ENCODE peak calls at places on chromosomes 11 and 22, in ten cellular contexts. Q is amygdala; W is activated T-helper 1 cell treated with anti-CD3 and anti-CD28 coated beads, Interleukin-2, amount 50 U/mL, for 16 hours; B is activated T-cell treated with anti-CD3 and anti-CD28 coated beads, Interleukin-2, amount 50 U/mL, for 72 hours; O is NAMALWA; N is stimulated activated CD8-positive, alpha-beta memory T cell treated with anti-CD3 and anti-CD28 coated beads, Interleukin-7, amount 100 ng/mL, for 1 hour; P is CD4-positive, alpha-beta memory T cell; L is activated CD8-positive, alpha-beta memory T cell treated with anti-CD3 and anti-CD28 coated beads, Interleukin-2, amount 50 U/mL, for 48 hours; U is H9; F is dorsolateral prefrontal cortex. J is an unnamed sample.

GRCh38 chr22:37571258-37571991 is 8.5 kb downstream of the LGALS2 start:
- DNase-seq in Q (no peak), W (no peak), B (no peak), O (no peak), N (no peak), P (no peak), L (no peak), U (no peak), F (no peak), J (no peak)

GRCh38 chr11:95134491-95134890 is 44.8 kb downstream of the ENDOD1 start:
- DNase-seq in Q (no peak), W (no peak), B (no peak), O (no peak), N (no peak), P (no peak), L (no peak), U (no peak), F (no peak), J (no peak)

GRCh38 chr11:118882489-118882888 is 1.2 kb upstream of the CXCR5 start:
- DNase-seq in Q (no peak), W (no peak), B (peak), O (no peak), N (no peak), P (no peak), L (peak), U (no peak), F (no peak), J (no peak)

GRCh38 chr11:116312560-116313340 is 460.0 kb downstream of the BUD13 start:
- DNase-seq in Q (peak), W (no peak), B (no peak), O (no peak), N (no peak), P (no peak), L (no peak), U (no peak), F (peak), J (no peak)

GRCh38 chr22:17434856-17435255 is 65.6 kb downstream of the CECR2 start:
- DNase-seq in Q (no peak), W (no peak), B (no peak), O (no peak), N (no peak), P (no peak), L (no peak), U (no peak), F (no peak), J (no peak)

GRCh38 chr11:60767388-60767811 is 10.7 kb downstream of the MS4A15 start:
- DNase-seq in Q (no peak), W (no peak), B (peak), O (no peak), N (no peak), P (no peak), L (peak), U (peak), F (no peak), J (no peak)

GRCh38 chr11:95494856-95495255 is 263.9 kb upstream of the SESN3 start:
- DNase-seq in Q (no peak), W (no peak), B (no peak), O (no peak), N (no peak), P (no peak), L (no peak), U (no peak), F (no peak), J (no peak)

GRCh38 chr11:100574894-100575769 is 112.0 kb upstream of the ARHGAP42 start:
- DNase-seq in Q (no peak), W (no peak), B (no peak), O (peak), N (no peak), P (no peak), L (no peak), U (no peak), F (no peak), J (no peak)

GRCh38 chr11:112511271-112511670 is 250.6 kb upstream of the PLET1 start:
- DNase-seq in Q (no peak), W (no peak), B (no peak), O (no peak), N (no peak), P (no peak), L (no peak), U (no peak), F (no peak), J (no peak)

GRCh38 chr22:27991586-27992293 is 72.7 kb upstream of the PITPNB start:
- DNase-seq in Q (no peak), W (no peak), B (no peak), O (peak), N (no peak), P (no peak), L (no peak), U (peak), F (no peak), J (no peak)